ENCODE peak calls at places on chromosomes 5 and 9, in eight cellular contexts. J, U, H, V, C, I, A and P are unnamed samples.

GRCh38 chr5:137264041-137264440 is 235.1 kb downstream of the SPOCK1 start:
- DNase-seq in J (no peak), U (no peak), H (no peak), V (no peak), C (no peak), I (no peak), A (no peak), P (no peak)

GRCh38 chr5:110790673-110791072 is 51.9 kb downstream of the SLC25A46 start:
- DNase-seq in J (no peak), U (peak; percentile 90), H (no peak), V (peak; percentile 59), C (no peak), I (no peak), A (no peak), P (peak; percentile 31)

GRCh38 chr9:70030156-70030555 is 13.5 kb upstream of the MAMDC2 start:
- DNase-seq in J (no peak), U (no peak), H (no peak), V (no peak), C (no peak), I (no peak), A (no peak), P (no peak)

GRCh38 chr5:173035904-173036707 is 20.0 kb upstream of the CREBRF start:
- DNase-seq in J (no peak), U (no peak), H (peak; percentile 37), V (no peak), C (no peak), I (no peak), A (no peak), P (no peak)

GRCh38 chr5:113201715-113202114 is 225.1 kb downstream of the DCP2 start:
- DNase-seq in J (no peak), U (no peak), H (no peak), V (no peak), C (no peak), I (no peak), A (no peak), P (no peak)

GRCh38 chr9:21778300-21778699 is 24.1 kb upstream of the MTAP start:
- DNase-seq in J (no peak), U (peak; percentile 75), H (no peak), V (peak; percentile 44), C (no peak), I (no peak), A (no peak), P (no peak)

GRCh38 chr5:66143473-66144073 is 527 bp upstream of the SREK1 start:
- DNase-seq in J (no peak), U (no peak), H (no peak), V (no peak), C (no peak), I (no peak), A (no peak), P (no peak)

GRCh38 chr5:87421307-87421706 is 8.6 kb upstream of the CCNH start:
- DNase-seq in J (no peak), U (no peak), H (no peak), V (no peak), C (no peak), I (no peak), A (no peak), P (no peak)

GRCh38 chr5:62593331-62593730 is 14.7 kb downstream of the LRRC70 start:
- DNase-seq in J (no peak), U (peak; percentile 35), H (no peak), V (no peak), C (no peak), I (no peak), A (no peak), P (peak; percentile 25)

GRCh38 chr5:129097498-129098296 is 3.1 kb downstream of the ISOC1 start:
- DNase-seq in J (no peak), U (no peak), H (no peak), V (no peak), C (no peak), I (no peak), A (no peak), P (no peak)

GRCh38 chr5:124176692-124177091 is 569.7 kb downstream of the ZNF608 start:
- DNase-seq in J (no peak), U (peak; percentile 69), H (no peak), V (no peak), C (peak; percentile 66), I (no peak), A (no peak), P (no peak)

GRCh38 chr9:91886433-91887031 is 63.5 kb downstream of the ROR2 start:
- DNase-seq in J (no peak), U (no peak), H (no peak), V (peak; percentile 24), C (no peak), I (no peak), A (no peak), P (no peak)

GRCh38 chr9:33170464-33171156 is 3.5 kb upstream of the B4GALT1 start:
- DNase-seq in J (no peak), U (peak; percentile 40), H (peak; percentile 78), V (no peak), C (no peak), I (peak; percentile 47), A (no peak), P (peak; percentile 67)

GRCh38 chr9:94173632-94174031 is 85.5 kb upstream of the ZNF169 start:
- DNase-seq in J (no peak), U (no peak), H (peak; percentile 51), V (no peak), C (no peak), I (no peak), A (no peak), P (no peak)

GRCh38 chr9:36797471-36798220 is 225.0 kb downstream of the MELK start:
- DNase-seq in J (no peak), U (no peak), H (no peak), V (no peak), C (no peak), I (no peak), A (no peak), P (no peak)

GRCh38 chr9:36789886-36790285 is 217.2 kb downstream of the MELK start:
- DNase-seq in J (no peak), U (no peak), H (no peak), V (no peak), C (no peak), I (no peak), A (no peak), P (no peak)

GRCh38 chr9:36796671-36797419 is 224.2 kb downstream of the MELK start:
- DNase-seq in J (no peak), U (no peak), H (no peak), V (no peak), C (no peak), I (no peak), A (no peak), P (no peak)

GRCh38 chr9:36791204-36791948 is 218.7 kb downstream of the MELK start:
- DNase-seq in J (no peak), U (no peak), H (no peak), V (no peak), C (no peak), I (no peak), A (no peak), P (no peak)

GRCh38 chr9:36793277-36793676 is 220.6 kb downstream of the MELK start:
- DNase-seq in J (no peak), U (no peak), H (no peak), V (no peak), C (no peak), I (no peak), A (no peak), P (no peak)
- TF ChIP-seq CTCF in J (no peak), U (peak; percentile 31), H (peak; percentile 27), V (peak; percentile 13), C (no peak), I (no peak), A (no peak), P (no peak)

GRCh38 chr5:55983986-55984385 is 10.8 kb downstream of the IL6ST start:
- DNase-seq in J (no peak), U (no peak), H (no peak), V (no peak), C (no peak), I (no peak), A (no peak), P (no peak)

GRCh38 chr5:55985181-55985580 is 9.6 kb downstream of the IL6ST start:
- DNase-seq in J (no peak), U (no peak), H (no peak), V (no peak), C (no peak), I (no peak), A (no peak), P (no peak)

GRCh38 chr5:55986931-55987330 is 7.8 kb downstream of the IL6ST start:
- DNase-seq in J (no peak), U (no peak), H (no peak), V (no peak), C (no peak), I (no peak), A (no peak), P (no peak)

GRCh38 chr5:55982957-55983381 is 11.8 kb downstream of the IL6ST start:
- DNase-seq in J (no peak), U (no peak), H (peak; percentile 25), V (no peak), C (no peak), I (no peak), A (no peak), P (no peak)
- TF ChIP-seq CTCF in J (no peak), U (no peak), H (peak; percentile 34), V (peak; percentile 15), C (no peak), I (no peak), A (peak; percentile 43), P (no peak)

DNA sequence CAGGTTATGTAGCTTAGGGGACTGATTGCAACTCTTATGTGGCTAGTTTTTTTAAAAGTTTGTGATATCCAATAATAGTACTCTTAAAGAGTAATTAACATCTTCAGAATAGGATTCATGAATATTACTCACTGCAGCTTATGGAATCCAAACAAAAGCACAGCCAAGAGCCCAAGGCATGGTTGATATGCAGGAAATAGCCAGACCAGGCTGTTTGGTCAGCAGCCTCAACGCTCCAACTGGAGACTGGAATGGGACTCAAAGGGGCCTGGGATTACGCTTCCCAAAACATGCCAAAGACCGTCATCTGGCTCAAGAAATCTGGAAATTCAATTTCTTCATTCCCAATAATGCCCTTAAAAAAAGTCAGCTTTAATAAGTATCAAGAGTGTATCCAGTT is 268.7 kb downstream of the SEC61B start:
- DNase-seq in J (no peak), U (no peak), H (no peak), V (no peak), C (no peak), I (no peak), A (no peak), P (peak; percentile 68)
- TF ChIP-seq CTCF in J (no peak), U (no peak), H (no peak), V (no peak), C (no peak), I (no peak), A (no peak), P (no peak)

GRCh38 chr5:9401786-9402472 is 143.9 kb downstream of the SEMA5A start:
- DNase-seq in J (no peak), U (peak; percentile 26), H (no peak), V (no peak), C (no peak), I (no peak), A (no peak), P (peak; percentile 80)

GRCh38 chr5:9396285-9396770 is 149.5 kb downstream of the SEMA5A start:
- DNase-seq in J (no peak), U (no peak), H (no peak), V (no peak), C (no peak), I (no peak), A (no peak), P (no peak)

GRCh38 chr5:9395736-9396135 is 150.1 kb downstream of the SEMA5A start:
- DNase-seq in J (no peak), U (no peak), H (no peak), V (no peak), C (no peak), I (no peak), A (no peak), P (no peak)

GRCh38 chr5:9398227-9398626 is 147.6 kb downstream of the SEMA5A start:
- DNase-seq in J (no peak), U (peak; percentile 67), H (no peak), V (no peak), C (no peak), I (no peak), A (no peak), P (no peak)

GRCh38 chr5:9399094-9399493 is 146.8 kb downstream of the SEMA5A start:
- DNase-seq in J (no peak), U (no peak), H (no peak), V (no peak), C (no peak), I (no peak), A (no peak), P (no peak)
- TF ChIP-seq CTCF in J (no peak), U (no peak), H (no peak), V (no peak), C (no peak), I (no peak), A (no peak), P (no peak)